ENCODE peak calls at places on chromosome 7, in four cellular contexts. K is K562, D is SK-N-SH, S is H1. N is an unnamed sample.

GRCh38 chr7:91940171-91940570 is 491 bp upstream of the AKAP9 start:
- DNase-seq in K (peak), S (no peak), D (peak), N (no peak)

GRCh38 chr7:150838965-150839650 is 13.2 kb upstream of the AOC1 start:
- DNase-seq in K (no peak), S (no peak), D (no peak), N (no peak)

GRCh38 chr7:80145780-80146422 is 11.3 kb downstream of the GNAI1 start:
- DNase-seq in K (no peak), D (no peak), S (no peak), N (no peak)

GRCh38 chr7:22864301-22864700 is 41.7 kb upstream of the TOMM7 start:
- DNase-seq in S (no peak), D (no peak), K (no peak), N (no peak)

GRCh38 chr7:54839538-54840213 is 80.7 kb upstream of the SEC61G start:
- DNase-seq in S (peak), D (peak), K (no peak), N (no peak)

GRCh38 chr7:150740053-150740452 is 2.8 kb downstream of the GIMAP5 start:
- DNase-seq in D (no peak), S (no peak), K (no peak), N (no peak)

GRCh38 chr7:147509052-147509480 is 1081.5 kb upstream of the C7orf33 start:
- DNase-seq in D (no peak), S (no peak), K (no peak), N (no peak)

GRCh38 chr7:34720289-34720688 is 62.3 kb downstream of the NPSR1 start:
- DNase-seq in S (no peak), K (no peak), D (no peak), N (no peak)

GRCh38 chr7:148940702-148941597 is 56.9 kb upstream of the EZH2 start:
- DNase-seq in S (no peak), D (peak), K (peak), N (peak)

GRCh38 chr7:71389976-71390375 is 258.0 kb downstream of the GALNT17 start:
- DNase-seq in D (no peak), S (no peak), K (no peak), N (no peak)

GRCh38 chr7:137592232-137592896 is 248.8 kb upstream of the PTN start:
- DNase-seq in D (peak), K (peak), S (peak), N (no peak)

GRCh38 chr7:41809487-41810257 is 106.8 kb upstream of the INHBA start:
- DNase-seq in K (no peak), S (no peak), D (no peak), N (no peak)

GRCh38 chr7:97418312-97418711 is 300.8 kb downstream of the SDHAF3 start:
- DNase-seq in K (no peak), S (no peak), D (peak), N (no peak)

GRCh38 chr7:155094636-155095035 is 24.5 kb downstream of the HTR5A start:
- DNase-seq in K (no peak), S (no peak), D (no peak), N (no peak)

GRCh38 chr7:100080895-100081534 is 508 bp downstream of the ZNF3 start:
- DNase-seq in K (no peak), D (peak), S (no peak), N (no peak)

GRCh38 chr7:44705434-44705833 is 43.2 kb upstream of the ZMIZ2 start:
- DNase-seq in D (no peak), K (no peak), S (no peak), N (no peak)

GRCh38 chr7:77657427-77658331 is 38.6 kb upstream of the RSBN1L start:
- DNase-seq in S (no peak), K (peak), D (peak), N (no peak)

GRCh38 chr7:2165610-2166594 is 66.8 kb downstream of the MAD1L1 start:
- DNase-seq in K (no peak), D (peak), S (no peak), N (peak)

GRCh38 chr7:106982415-106982814 is 62.1 kb upstream of the PRKAR2B start:
- DNase-seq in S (no peak), K (no peak), D (no peak), N (no peak)

GRCh38 chr7:18191329-18191728 is 163.7 kb upstream of the PRPS1L1 start:
- DNase-seq in D (no peak), S (no peak), K (no peak), N (no peak)

GRCh38 chr7:86867163-86867762 is 192.2 kb downstream of the ELAPOR2 start:
- DNase-seq in D (no peak), S (no peak), K (no peak), N (no peak)

GRCh38 chr7:18890134-18890533 is 227.3 kb downstream of the TWIST1 start:
- DNase-seq in D (peak), K (no peak), S (no peak), N (no peak)

GRCh38 chr7:28128608-28129007 is 52.0 kb downstream of the JAZF1 start:
- DNase-seq in S (no peak), D (no peak), K (no peak), N (no peak)

GRCh38 chr7:127151379-127151778 is 101.4 kb downstream of the GRM8 start:
- DNase-seq in K (no peak), S (no peak), D (no peak), N (no peak)

GRCh38 chr7:88795553-88795952 is at the start of gene TEX47:
- DNase-seq in D (no peak), K (no peak), S (no peak), N (no peak)

GRCh38 chr7:157090485-157091165 is 48.1 kb upstream of the UBE3C start:
- DNase-seq in D (no peak), S (no peak), K (no peak), N (no peak)

GRCh38 chr7:2476776-2477446 is 713 bp upstream of the GRIFIN start:
- DNase-seq in K (no peak), S (no peak), D (no peak), N (no peak)

DNA sequence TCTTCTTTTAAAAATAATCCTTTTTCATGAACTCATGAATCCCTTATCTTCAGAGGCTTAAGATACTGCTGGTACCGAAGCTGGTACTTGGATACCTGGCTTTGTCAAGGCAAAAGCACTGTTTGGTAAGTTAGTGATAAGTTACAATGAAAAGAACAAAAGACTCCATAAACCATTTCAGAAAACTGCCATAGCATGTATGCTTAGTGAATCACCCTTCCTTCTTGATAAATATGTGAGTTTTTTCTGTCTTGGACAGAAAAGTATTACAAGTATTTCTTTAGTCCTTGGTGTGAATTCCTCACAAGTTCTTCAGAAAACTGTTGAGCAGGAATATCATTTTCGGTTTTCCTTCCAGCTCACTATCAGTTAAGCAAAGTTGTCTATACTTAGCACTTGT is 25.6 kb downstream of the PUS7 start:
- DNase-seq in S (no peak), K (no peak), D (no peak), N (no peak)
- TF ChIP-seq TAF1 in S (no peak), K (no peak), D (no peak), N (no peak)

GRCh38 chr7:76342222-76342621 is 16.6 kb downstream of the YWHAG start:
- DNase-seq in S (no peak), D (no peak), K (no peak), N (no peak)

GRCh38 chr7:76343931-76344321 is 14.9 kb downstream of the YWHAG start:
- DNase-seq in K (no peak), D (no peak), S (no peak), N (no peak)

GRCh38 chr7:76340617-76341131 is 18.1 kb downstream of the YWHAG start:
- DNase-seq in D (no peak), S (no peak), K (no peak), N (no peak)

GRCh38 chr7:76346097-76346496 is 12.7 kb downstream of the YWHAG start:
- DNase-seq in K (no peak), S (no peak), D (no peak), N (no peak)

GRCh38 chr7:76343294-76343930 is 15.4 kb downstream of the YWHAG start:
- DNase-seq in S (no peak), K (no peak), D (no peak), N (no peak)
- TF ChIP-seq TAF1 in S (no peak), K (no peak), D (no peak), N (no peak)

GRCh38 chr7:94253696-94254095 is 141.0 kb upstream of the COL1A2 start:
- DNase-seq in S (no peak), K (no peak), D (no peak), N (no peak)

GRCh38 chr7:94250984-94251383 is 143.7 kb upstream of the COL1A2 start:
- DNase-seq in S (no peak), D (no peak), K (no peak), N (no peak)

GRCh38 chr7:94250124-94250523 is 144.6 kb upstream of the COL1A2 start:
- DNase-seq in S (no peak), D (no peak), K (no peak), N (no peak)

GRCh38 chr7:94252124-94252523 is 142.6 kb upstream of the COL1A2 start:
- DNase-seq in S (no peak), K (no peak), D (no peak), N (no peak)

GRCh38 chr7:94252971-94253370 is 141.7 kb upstream of the COL1A2 start:
- DNase-seq in D (no peak), K (no peak), S (no peak), N (no peak)
- TF ChIP-seq TAF1 in D (no peak), K (no peak), S (no peak), N (no peak)

GRCh38 chr7:145700488-145700887 is 416.1 kb upstream of the CNTNAP2 start:
- DNase-seq in K (no peak), D (no peak), S (no peak), N (no peak)

GRCh38 chr7:145692237-145692950 is 424.2 kb upstream of the CNTNAP2 start:
- DNase-seq in S (no peak), D (no peak), K (no peak), N (no peak)

GRCh38 chr7:145691377-145691914 is 425.2 kb upstream of the CNTNAP2 start:
- DNase-seq in K (no peak), S (no peak), D (no peak), N (no peak)

GRCh38 chr7:145698526-145699262 is 417.9 kb upstream of the CNTNAP2 start:
- DNase-seq in S (no peak), K (no peak), D (no peak), N (no peak)

DNA sequence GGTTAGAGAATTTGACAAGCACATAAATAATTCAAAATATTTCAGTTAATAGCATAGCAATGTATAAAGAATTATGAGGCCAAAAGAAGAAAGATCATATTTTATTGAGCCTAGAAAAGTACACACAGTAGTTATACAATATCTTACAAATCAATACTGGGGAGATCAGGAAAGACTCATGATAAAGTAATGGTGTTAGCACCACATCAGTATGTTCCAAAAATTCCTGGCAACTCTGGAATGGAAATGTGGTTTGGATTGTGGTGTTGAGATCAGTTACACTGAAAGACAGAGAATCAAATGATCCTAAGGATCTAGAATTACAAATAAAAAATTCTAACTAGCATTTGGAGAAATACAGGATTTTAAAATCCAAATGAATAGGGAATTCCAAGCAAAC is 420.5 kb upstream of the CNTNAP2 start:
- DNase-seq in K (no peak), S (no peak), D (no peak), N (no peak)
- TF ChIP-seq TAF1 in K (no peak), S (no peak), D (no peak), N (no peak)

DNA sequence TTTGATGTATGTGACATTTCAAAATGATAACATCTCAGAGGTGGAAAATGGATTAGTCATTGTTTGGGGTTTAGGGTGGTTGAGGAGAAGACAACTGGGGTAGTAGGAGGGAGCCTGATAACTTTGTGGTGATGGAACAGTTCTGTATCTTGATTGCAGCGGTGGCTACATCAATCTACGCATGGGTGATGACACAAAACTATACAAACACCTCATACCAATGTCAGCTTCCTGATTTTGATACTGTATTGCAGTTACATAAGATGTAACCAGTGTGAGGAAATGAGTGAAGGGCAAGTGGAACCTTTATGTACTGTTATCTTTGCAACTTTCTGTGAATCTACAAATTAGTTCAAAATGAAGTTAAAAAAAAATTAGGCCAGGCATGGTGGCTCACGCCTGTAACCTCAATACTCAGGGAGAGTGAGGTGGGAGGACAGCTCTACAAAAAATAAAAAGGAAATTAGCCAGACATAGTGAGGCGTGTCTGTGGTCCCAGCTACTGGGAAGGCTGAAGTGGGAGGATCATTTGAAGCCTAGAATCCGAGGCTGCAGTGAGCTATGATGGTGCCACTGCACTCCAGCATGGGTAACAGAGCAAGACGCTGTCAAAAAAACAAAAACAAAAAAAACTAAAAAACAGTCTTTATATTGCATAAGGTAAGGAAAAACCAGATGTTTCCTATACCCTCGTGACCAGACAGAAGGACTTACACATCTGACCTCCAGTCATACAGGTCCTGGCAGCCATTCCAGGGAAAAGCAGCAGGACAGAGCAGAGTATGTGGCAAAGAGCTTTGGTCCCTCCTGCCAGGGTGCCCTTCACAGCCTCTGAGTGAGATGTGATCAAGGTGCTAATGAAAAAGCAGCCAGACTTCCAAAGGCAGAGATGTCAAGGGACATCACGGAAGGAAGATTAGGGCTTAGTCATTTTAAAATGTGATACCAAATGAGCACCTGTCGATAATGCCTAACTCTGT is 50.8 kb downstream of the CYTH3 start:
- DNase-seq in D (no peak), K (no peak), S (no peak), N (no peak)
- TF ChIP-seq TAF1 in D (no peak), K (no peak), S (no peak), N (no peak)

GRCh38 chr7:121531175-121532070 is 135.3 kb upstream of the FAM3C start:
- DNase-seq in K (no peak), S (no peak), D (no peak), N (no peak)

GRCh38 chr7:121529003-121529402 is 132.9 kb upstream of the FAM3C start:
- DNase-seq in K (no peak), S (no peak), D (no peak), N (no peak)

GRCh38 chr7:121525155-121525819 is 129.2 kb upstream of the FAM3C start:
- DNase-seq in S (no peak), D (no peak), K (no peak), N (no peak)

GRCh38 chr7:121530251-121531174 is 134.4 kb upstream of the FAM3C start:
- DNase-seq in K (no peak), D (no peak), S (no peak), N (peak)
- TF ChIP-seq TAF1 in K (no peak), D (peak), S (no peak), N (no peak)

DNA sequence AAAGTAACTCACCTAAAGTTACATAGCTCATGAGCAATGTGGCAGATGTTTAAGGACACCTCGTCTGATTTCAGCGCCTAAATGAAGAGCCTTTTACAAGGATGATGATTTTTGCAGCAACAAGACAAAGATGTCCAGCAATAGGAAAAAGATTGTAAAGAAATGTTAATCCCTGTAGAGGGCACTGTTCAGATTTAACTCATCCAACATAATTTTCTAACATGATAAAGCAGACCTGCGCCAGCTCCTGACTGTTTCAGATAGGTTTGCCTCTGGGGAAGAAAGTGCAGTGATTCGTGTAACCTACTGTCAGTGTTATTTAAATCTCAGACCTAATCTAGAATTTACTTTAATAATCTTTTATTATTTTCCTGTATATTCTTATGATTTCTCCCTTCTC is 595.2 kb downstream of the AUTS2 start:
- DNase-seq in S (no peak), K (no peak), D (peak), N (no peak)
- TF ChIP-seq TAF1 in S (no peak), K (no peak), D (no peak), N (no peak)

DNA sequence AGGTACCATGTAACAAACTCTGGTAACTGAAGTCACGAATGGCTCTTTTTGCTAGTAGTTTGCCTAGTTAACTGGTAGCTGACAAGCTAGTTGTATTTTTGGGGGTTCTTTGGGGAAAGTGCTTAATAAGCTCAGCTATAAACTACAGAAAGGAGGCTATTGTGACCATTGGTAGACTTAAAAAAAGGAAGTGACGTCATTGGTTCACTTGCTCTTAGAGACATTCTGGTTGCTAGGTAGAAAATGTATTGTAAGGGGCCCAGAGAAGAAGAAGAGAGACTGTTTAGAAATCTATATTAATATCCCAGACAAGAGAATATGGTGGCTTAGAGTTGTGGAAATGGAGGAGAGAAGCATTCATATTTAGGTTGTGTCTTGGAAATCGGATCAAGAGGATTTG is 103.0 kb downstream of the NXPH1 start:
- DNase-seq in S (no peak), K (no peak), D (no peak), N (no peak)
- TF ChIP-seq TAF1 in S (no peak), K (no peak), D (no peak), N (no peak)

N was measured in GM12892.